ENCODE peak calls at places on chromosome 9, in eight cellular contexts. E is CD8-positive, alpha-beta memory T cell; K is sigmoid colon; G is Karpas-422; T is neuronal stem cell; A is GM23248; J is gastrocnemius medialis; W is mammary epithelial cell. M is an unnamed sample.

GRCh38 chr9:115649991-115650472 is 503.6 kb upstream of the PAPPA start:
- DNase-seq in E (no peak), W (no peak), T (no peak), K (peak; percentile 95), A (peak; percentile 66), J (peak; percentile 60), G (no peak), M (no peak)

GRCh38 chr9:134778841-134779411 is 101.7 kb upstream of the FCN2 start:
- DNase-seq in W (peak; percentile 29), K (peak; percentile 89), E (no peak), J (no peak), A (peak; percentile 79), G (peak; percentile 43), T (peak; percentile 52), M (no peak)

GRCh38 chr9:71895122-71895521 is 15.9 kb downstream of the ABHD17B start:
- DNase-seq in E (no peak), T (no peak), K (no peak), A (peak; percentile 3), W (peak; percentile 58), J (no peak), G (no peak), M (no peak)

GRCh38 chr9:38112010-38112409 is 43.0 kb upstream of the SHB start:
- DNase-seq in A (peak; percentile 9), K (no peak), J (no peak), G (no peak), W (no peak), T (no peak), E (no peak), M (no peak)

GRCh38 chr9:111730937-111731567 is 63.7 kb downstream of the SHOC1 start:
- DNase-seq in A (no peak), J (no peak), G (peak; percentile 28), T (no peak), E (no peak), K (no peak), W (peak; percentile 71), M (no peak)

GRCh38 chr9:135229701-135230385 is 142.4 kb downstream of the OLFM1 start:
- DNase-seq in A (no peak), E (no peak), W (no peak), J (no peak), G (no peak), K (peak; percentile 44), T (no peak), M (no peak)

GRCh38 chr9:70590264-70590646 is 175.8 kb upstream of the KLF9 start:
- DNase-seq in J (no peak), T (no peak), A (peak; percentile 68), G (no peak), W (no peak), E (no peak), K (no peak), M (no peak)

GRCh38 chr9:36039696-36040095 is 3.0 kb downstream of the RECK start:
- DNase-seq in K (no peak), W (peak; percentile 32), J (no peak), T (no peak), G (no peak), A (peak; percentile 84), E (no peak), M (no peak)

GRCh38 chr9:109517798-109518435 is 19.8 kb upstream of the PTPN3 start:
- DNase-seq in T (no peak), A (no peak), W (peak; percentile 48), J (no peak), E (no peak), K (no peak), G (no peak), M (no peak)

GRCh38 chr9:38682713-38683112 is 37.2 kb downstream of the FAM240B start:
- DNase-seq in T (no peak), J (no peak), G (no peak), E (no peak), K (no peak), W (peak; percentile 89), A (peak; percentile 64), M (no peak)

GRCh38 chr9:99720455-99721050 is 101.1 kb upstream of the NR4A3 start:
- DNase-seq in W (no peak), A (peak; percentile 48), J (no peak), K (no peak), G (no peak), E (peak; percentile 30), T (no peak), M (peak; percentile 6)

GRCh38 chr9:75001719-75002421 is 26.2 kb downstream of the CARNMT1 start:
- DNase-seq in E (peak; percentile 64), K (no peak), A (peak; percentile 78), J (no peak), T (peak; percentile 67), G (peak; percentile 91), W (peak; percentile 58), M (peak; percentile 73)

GRCh38 chr9:84322830-84323229 is 17.7 kb downstream of the SLC28A3 start:
- DNase-seq in K (no peak), W (peak; percentile 63), E (no peak), T (no peak), J (no peak), G (no peak), A (peak; percentile 47), M (no peak)

GRCh38 chr9:32344551-32345182 is 39.8 kb upstream of the ACO1 start:
- DNase-seq in A (peak; percentile 21), K (no peak), G (no peak), E (no peak), T (no peak), W (peak; percentile 53), J (no peak), M (no peak)

GRCh38 chr9:21782207-21782606 is 20.2 kb upstream of the MTAP start:
- DNase-seq in A (peak; percentile 40), K (no peak), G (no peak), E (no peak), J (no peak), W (peak; percentile 73), T (no peak), M (no peak)

GRCh38 chr9:114434878-114435311 is 47.1 kb upstream of the AKNA start:
- DNase-seq in T (peak; percentile 37), W (peak; percentile 41), A (peak; percentile 53), G (peak; percentile 72), J (no peak), K (no peak), E (no peak), M (peak; percentile 36)

GRCh38 chr9:127397722-127398647 is 1.0 kb downstream of the SLC2A8 start:
- DNase-seq in G (peak; percentile 70), E (peak; percentile 35), A (peak; percentile 62), W (peak; percentile 11), K (peak; percentile 77), J (peak; percentile 27), T (peak; percentile 44), M (peak; percentile 20)

GRCh38 chr9:137672907-137673791 is 54.3 kb downstream of the EHMT1 start:
- DNase-seq in G (peak; percentile 88), E (peak; percentile 48), J (peak; percentile 28), W (peak; percentile 48), A (peak; percentile 86), T (no peak), K (peak; percentile 71), M (peak; percentile 75)

GRCh38 chr9:99593621-99594020 is 228.1 kb upstream of the NR4A3 start:
- DNase-seq in G (no peak), W (peak; percentile 2), E (no peak), J (no peak), T (no peak), K (no peak), A (no peak), M (no peak)

GRCh38 chr9:21681641-21682040 is 120.8 kb upstream of the MTAP start:
- DNase-seq in G (no peak), E (no peak), W (peak; percentile 96), A (peak; percentile 87), T (no peak), K (no peak), J (no peak), M (no peak)

GRCh38 chr9:130128782-130129424 is 43.3 kb upstream of the NCS1 start:
- DNase-seq in K (no peak), A (peak; percentile 75), J (peak; percentile 47), W (no peak), T (no peak), E (peak; percentile 36), G (no peak), M (peak; percentile 46)
- H3K4me3 ChIP-seq in K (no peak overlapping the region), A (no peak overlapping the region), J (no peak overlapping the region), W (no peak overlapping the region), T (no peak overlapping the region), E (peak overlapping the region; percentile 40), G (no peak overlapping the region), M (peak overlapping the region; percentile 81)

GRCh38 chr9:14345586-14346237 is 31.8 kb upstream of the NFIB start:
- DNase-seq in K (no peak), T (no peak), W (no peak), J (no peak), G (no peak), A (no peak), E (no peak), M (no peak)
- H3K27ac ChIP-seq in K (peak overlapping the region; percentile 77), T (no peak overlapping the region), W (no peak overlapping the region), J (peak overlapping the region; percentile 87), G (no peak overlapping the region), A (no peak overlapping the region), E (no peak overlapping the region), M (no peak overlapping the region)

DNA sequence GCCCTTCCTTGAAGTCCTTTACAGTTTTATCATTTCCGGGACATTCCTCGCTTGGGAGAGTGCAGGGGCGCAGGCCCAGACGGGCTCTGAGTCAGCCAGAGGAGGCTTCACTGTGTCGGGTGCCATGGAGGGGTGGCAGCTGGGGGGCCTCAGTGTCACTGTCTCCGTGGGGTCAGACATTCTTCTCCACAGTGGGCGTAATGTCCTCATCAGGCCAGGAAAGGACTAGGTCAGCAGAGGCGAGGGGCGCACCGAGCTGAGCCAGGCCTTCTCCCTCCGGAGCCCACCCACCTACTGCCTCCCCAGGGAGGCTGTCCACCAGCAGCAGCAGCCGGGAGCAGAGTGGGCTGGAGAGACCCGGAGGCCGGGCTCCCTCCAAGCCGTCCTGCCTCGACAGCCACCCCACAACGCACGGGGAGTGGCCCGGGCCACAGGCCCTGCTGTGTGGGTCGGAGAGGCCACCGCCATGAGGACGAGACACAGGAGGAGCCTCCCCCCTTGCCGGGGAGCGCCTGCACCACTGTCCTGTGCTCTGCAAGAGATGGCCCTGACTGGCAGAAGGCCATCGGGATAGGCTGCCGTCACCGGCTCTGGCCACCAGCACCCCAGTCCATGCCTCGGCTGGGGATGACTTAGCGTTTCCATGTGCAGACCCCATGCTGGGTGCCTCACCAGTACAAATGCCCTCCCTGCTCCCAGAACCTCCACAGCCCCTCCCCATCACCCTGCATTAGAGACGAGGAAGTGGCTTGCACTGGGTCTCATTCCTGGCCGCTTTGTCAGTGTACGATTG is 26.5 kb downstream of the SARDH start:
- DNase-seq in T (no peak), E (no peak), J (no peak), G (no peak), K (peak; percentile 54), W (no peak), A (no peak), M (no peak)
- H3K4me1 ChIP-seq in T (peaks cover 18% of the 10 kb centered on the region), E (peaks cover 23% of the 10 kb centered on the region), J (no peaks in the 10 kb centered on the region), G (no peaks in the 10 kb centered on the region), K (no peaks in the 10 kb centered on the region), W (no peaks in the 10 kb centered on the region), A (no peaks in the 10 kb centered on the region), M (peaks cover 15% of the 10 kb centered on the region)

GRCh38 chr9:487429-487828 is 272.8 kb downstream of the DOCK8 start:
- DNase-seq in K (no peak), E (no peak), T (no peak), G (no peak), W (no peak), A (no peak), J (no peak), M (no peak)
- H3K4me3 ChIP-seq in K (no peak overlapping the region), E (no peak overlapping the region), T (no peak overlapping the region), G (no peak overlapping the region), W (no peak overlapping the region), A (no peak overlapping the region), J (no peak overlapping the region), M (no peak overlapping the region)

M was measured in CD4-positive, CD25-positive, alpha-beta regulatory T cell.